ENCODE peak calls at places on chromosomes 7 and 10, in ten cellular contexts. L, T, P, Z, I, J, W, C, U and A are unnamed samples.
A peak's percentile ranks its signal among the peaks of the same experiment; 100 is the strongest.

GRCh38 chr7:108014747-108015682 is 12.1 kb upstream of the LAMB1 start:
- DNase-seq in L (peak; percentile 40), T (no peak), P (no peak), Z (peak; percentile 76), I (no peak), J (no peak), W (peak; percentile 85), C (no peak), U (peak; percentile 69), A (peak; percentile 92)

GRCh38 chr7:746074-747061 is 19.3 kb upstream of the PRKAR1B start:
- DNase-seq in L (no peak), T (no peak), P (no peak), Z (no peak), I (no peak), J (no peak), W (no peak), C (no peak), U (no peak), A (no peak)

GRCh38 chr10:101925027-101925426 is 81.4 kb upstream of the KCNIP2 start:
- DNase-seq in L (no peak), T (no peak), P (no peak), Z (no peak), I (no peak), J (no peak), W (no peak), C (no peak), U (no peak), A (no peak)

GRCh38 chr7:107564553-107565298 is 955 bp downstream of the DUS4L start:
- DNase-seq in L (no peak), T (peak; percentile 54), P (no peak), Z (peak; percentile 76), I (no peak), J (no peak), W (no peak), C (no peak), U (peak; percentile 91), A (peak; percentile 88)

GRCh38 chr10:25016349-25017246 is at the start of gene THNSL1:
- DNase-seq in L (peak; percentile 100), T (peak; percentile 86), P (peak; percentile 100), Z (peak; percentile 99), I (peak; percentile 92), J (peak; percentile 98), W (peak; percentile 99), C (peak; percentile 99), U (peak; percentile 99), A (peak; percentile 98)

GRCh38 chr10:124680675-124681074 is 63.5 kb downstream of the FAM53B start:
- DNase-seq in L (no peak), T (no peak), P (no peak), Z (peak; percentile 27), I (no peak), J (peak; percentile 78), W (no peak), C (peak; percentile 82), U (peak; percentile 70), A (no peak)

GRCh38 chr10:11020026-11020820 is 2.6 kb downstream of the CELF2 start:
- DNase-seq in L (no peak), T (no peak), P (no peak), Z (no peak), I (no peak), J (no peak), W (no peak), C (no peak), U (no peak), A (no peak)

GRCh38 chr10:59175538-59176240 is 754 bp upstream of the PHYHIPL start:
- DNase-seq in L (peak; percentile 22), T (no peak), P (no peak), Z (no peak), I (peak; percentile 10), J (no peak), W (peak; percentile 13), C (no peak), U (no peak), A (no peak)

GRCh38 chr10:101671453-101671852 is 23.5 kb downstream of the FBXW4 start:
- DNase-seq in L (no peak), T (no peak), P (no peak), Z (no peak), I (no peak), J (no peak), W (no peak), C (no peak), U (no peak), A (no peak)

GRCh38 chr7:78041409-78041808 is 242.8 kb downstream of the PHTF2 start:
- DNase-seq in L (no peak), T (no peak), P (no peak), Z (no peak), I (no peak), J (no peak), W (no peak), C (no peak), U (no peak), A (no peak)

GRCh38 chr7:26495569-26495968 is 203.9 kb downstream of the SNX10 start:
- DNase-seq in L (no peak), T (no peak), P (no peak), Z (no peak), I (no peak), J (no peak), W (no peak), C (no peak), U (no peak), A (no peak)

GRCh38 chr7:130400120-130400572 is 19.9 kb downstream of the CPA1 start:
- DNase-seq in L (peak; percentile 30), T (peak; percentile 94), P (no peak), Z (peak; percentile 44), I (no peak), J (peak; percentile 55), W (no peak), C (no peak), U (no peak), A (peak; percentile 97)

GRCh38 chr7:25889765-25890164 is 262.2 kb upstream of the NFE2L3 start:
- DNase-seq in L (no peak), T (no peak), P (no peak), Z (no peak), I (no peak), J (no peak), W (no peak), C (no peak), U (no peak), A (no peak)

GRCh38 chr10:132667613-132668394 is 118.1 kb downstream of the NKX6-2 start:
- DNase-seq in L (no peak), T (peak; percentile 28), P (peak; percentile 80), Z (peak; percentile 27), I (no peak), J (no peak), W (peak; percentile 21), C (peak; percentile 59), U (peak; percentile 64), A (peak; percentile 9)

GRCh38 chr7:102125127-102125561 is 161.5 kb upstream of the SH2B2 start:
- DNase-seq in L (peak; percentile 77), T (peak; percentile 55), P (no peak), Z (peak; percentile 88), I (no peak), J (peak; percentile 86), W (peak; percentile 83), C (peak; percentile 89), U (peak; percentile 92), A (peak; percentile 68)
- TF ChIP-seq CTCF in L (peak; percentile 21), T (peak; percentile 21), P (no peak), Z (peak; percentile 15), I (no peak), J (no peak), W (peak; percentile 54), C (no peak), U (no peak), A (no peak)

DNA sequence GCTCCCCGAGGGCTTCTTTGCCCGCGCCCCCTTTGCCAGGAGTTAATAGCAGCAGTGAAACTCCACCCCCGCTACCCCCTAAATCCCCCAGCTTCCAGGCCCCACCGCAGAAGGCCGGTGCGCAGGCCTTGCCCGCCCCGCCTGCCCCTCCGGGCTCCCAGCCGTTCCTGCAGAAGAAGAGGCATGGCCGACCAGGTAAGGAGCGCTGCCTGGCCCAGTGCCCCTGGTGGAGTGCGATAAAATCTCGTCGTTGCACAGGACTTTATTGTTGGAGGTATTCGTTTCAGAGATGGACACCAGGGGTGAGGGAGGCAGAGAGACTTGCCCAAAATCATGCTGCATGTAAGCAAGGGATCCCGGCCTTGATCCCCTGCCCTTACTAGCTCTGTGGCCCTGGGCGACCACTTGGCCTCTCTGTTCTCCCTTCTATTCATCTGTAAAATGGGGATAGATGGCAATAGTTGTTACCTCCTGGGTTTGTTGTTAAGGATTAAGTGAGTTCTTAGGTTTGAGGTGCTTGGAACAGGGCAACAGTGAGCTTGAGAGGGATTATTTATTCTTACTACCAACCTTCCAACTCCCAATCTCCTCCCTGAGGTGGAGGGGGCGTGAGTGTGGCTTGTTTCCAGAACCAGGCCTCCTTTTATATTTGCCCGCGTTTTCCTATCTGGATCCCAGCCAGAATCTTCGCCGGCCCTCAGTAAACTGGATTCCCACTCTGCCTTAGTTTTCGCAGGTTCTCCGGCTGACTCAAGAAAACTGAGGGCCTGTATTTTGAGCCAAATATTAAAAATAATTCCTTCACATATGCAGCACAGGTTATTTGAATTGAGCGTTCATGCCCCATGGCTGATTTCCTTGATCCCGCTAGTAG is 78.3 kb downstream of the WIPF3 start:
- DNase-seq in L (peak; percentile 30), T (no peak), P (peak; percentile 46), Z (no peak), I (peak; percentile 47), J (no peak), W (no peak), C (no peak), U (no peak), A (no peak)
- TF ChIP-seq CTCF in L (no peak), T (no peak), P (no peak), Z (no peak), I (peak; percentile 46), J (no peak), W (no peak), C (no peak), U (no peak), A (no peak)

DNA sequence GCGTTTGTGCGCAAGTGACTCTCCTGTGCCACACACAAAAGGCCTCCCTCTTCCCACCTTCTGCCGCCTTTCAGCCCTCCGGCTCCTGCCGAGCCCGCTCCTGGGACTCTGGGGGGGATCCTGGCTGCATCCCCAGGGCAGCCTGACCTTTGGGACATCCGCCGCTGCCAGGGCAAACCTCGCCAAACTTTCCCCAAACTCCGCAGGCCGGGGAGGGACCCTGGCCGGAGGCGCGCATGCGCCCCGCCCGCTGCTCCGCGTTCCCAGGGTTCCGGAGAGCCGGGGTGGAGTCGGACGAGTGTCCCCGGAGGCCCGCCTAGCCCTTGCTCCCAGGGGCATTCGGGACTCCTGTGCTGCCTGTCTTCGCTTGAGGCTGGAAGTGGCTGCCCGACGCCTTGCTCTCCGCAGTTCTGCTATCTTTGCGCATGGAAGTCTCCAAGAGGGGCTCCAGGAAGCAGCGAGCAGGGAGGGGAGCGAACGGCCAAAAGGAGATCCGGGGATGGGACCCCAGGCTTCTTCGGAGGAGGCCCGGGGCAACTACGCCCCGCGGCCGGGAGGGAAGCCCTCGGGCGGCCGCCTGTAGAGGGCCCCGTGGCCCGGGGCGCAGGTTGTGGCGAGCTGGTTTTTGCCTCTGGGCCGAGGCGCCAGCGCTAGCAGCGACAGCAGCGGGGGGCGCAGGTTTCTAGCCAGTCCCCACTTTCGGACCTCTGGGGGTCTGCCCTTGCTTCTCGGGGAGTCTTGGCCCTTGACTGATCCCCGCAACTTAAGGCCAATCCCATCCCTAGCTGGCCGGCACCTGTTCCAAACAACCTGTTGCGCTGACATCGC is 7.0 kb downstream of the PTF1A start:
- DNase-seq in L (no peak), T (no peak), P (peak; percentile 40), Z (no peak), I (peak; percentile 54), J (no peak), W (peak; percentile 18), C (no peak), U (peak; percentile 25), A (no peak)
- TF ChIP-seq CTCF in L (no peak), T (no peak), P (no peak), Z (no peak), I (peak; percentile 37), J (no peak), W (no peak), C (no peak), U (no peak), A (no peak)

GRCh38 chr7:146131701-146132100 is 15.1 kb downstream of the CNTNAP2 start:
- DNase-seq in L (no peak), T (no peak), P (peak; percentile 8), Z (no peak), I (no peak), J (no peak), W (no peak), C (no peak), U (no peak), A (no peak)
- TF ChIP-seq CTCF in L (no peak), T (no peak), P (no peak), Z (no peak), I (no peak), J (no peak), W (no peak), C (no peak), U (no peak), A (no peak)